ENCODE peak calls at places on chromosomes 11 and 22, in nine cellular contexts. C is NCI-H2081 treated with DMSO at 0.1 percent for 48 hours; Z is stimulated activated CD4-positive, alpha-beta T cell treated with anti-CD3 and anti-CD28 coated beads, Interleukin-1b, Interleukin-23, amount 100 ng/mL, for 1 hour; V is NCI-H2029 treated with DMSO at 0.1 percent for 48 hours; B is NCI-H1417; R is astrocyte of the spinal cord; K is pancreas; U is activated T-helper 1 cell treated with anti-CD3 and anti-CD28 coated beads, Interleukin-12 subunit alpha, Interleukin-12 subunit beta, Interleukin-2, Interleukin-4 antibody, amounts not matched to agents 30 ng/mL and 10 ng/mL and 1 ng/mL, durations not matched to agents 14 hours and 24 hours and 36 hours; S is Kasumi-1. J is an unnamed sample.

GRCh38 chr11:8105133-8105532 is 24.1 kb downstream of the TUB start:
- DNase-seq in C (no peak), Z (no peak), V (no peak), B (no peak), R (no peak), K (no peak), U (no peak), S (no peak), J (no peak)

GRCh38 chr22:49400136-49400865 is 427.4 kb downstream of the BRD1 start:
- DNase-seq in C (no peak), Z (no peak), V (no peak), B (no peak), R (no peak), K (no peak), U (no peak), S (no peak), J (no peak)

GRCh38 chr11:30128269-30128932 is 102.4 kb upstream of the FSHB start:
- DNase-seq in C (no peak), Z (no peak), V (no peak), B (peak), R (peak), K (no peak), U (no peak), S (peak), J (no peak)

GRCh38 chr11:111086058-111086457 is 159.5 kb upstream of the POU2AF2 start:
- DNase-seq in C (peak), Z (no peak), V (no peak), B (peak), R (no peak), K (no peak), U (no peak), S (no peak), J (peak)

GRCh38 chr11:82003671-82004148 is 730.0 kb downstream of the FAM181B start:
- DNase-seq in C (no peak), Z (no peak), V (no peak), B (no peak), R (peak), K (no peak), U (no peak), S (no peak), J (no peak)

GRCh38 chr11:18720811-18721575 is 5.0 kb downstream of the IGSF22 start:
- DNase-seq in C (no peak), Z (peak), V (peak), B (no peak), R (peak), K (peak), U (peak), S (no peak), J (no peak)

GRCh38 chr11:122628691-122629555 is 26.6 kb upstream of the UBASH3B start:
- DNase-seq in C (peak), Z (peak), V (peak), B (peak), R (peak), K (peak), U (peak), S (peak), J (no peak)

GRCh38 chr11:19869946-19870589 is 157.4 kb downstream of the NAV2 start:
- DNase-seq in C (no peak), Z (no peak), V (no peak), B (no peak), R (no peak), K (no peak), U (no peak), S (no peak), J (no peak)

GRCh38 chr11:70948855-70949551 is 303.4 kb downstream of the SHANK2 start:
- DNase-seq in C (peak), Z (no peak), V (peak), B (peak), R (no peak), K (peak), U (no peak), S (no peak), J (peak)

GRCh38 chr11:17633279-17633986 is 85.9 kb upstream of the MYOD1 start:
- DNase-seq in C (no peak), Z (no peak), V (no peak), B (no peak), R (no peak), K (no peak), U (no peak), S (no peak), J (no peak)

GRCh38 chr11:34502949-34503348 is 10.6 kb downstream of the ELF5 start:
- DNase-seq in C (no peak), Z (no peak), V (no peak), B (no peak), R (peak), K (no peak), U (no peak), S (no peak), J (no peak)

GRCh38 chr11:122334546-122335375 is 218.7 kb upstream of the BLID start:
- DNase-seq in C (no peak), Z (no peak), V (no peak), B (no peak), R (no peak), K (no peak), U (no peak), S (no peak), J (no peak)

GRCh38 chr22:28893810-28894209 is 10.4 kb downstream of the ZNRF3 start:
- DNase-seq in C (no peak), Z (no peak), V (no peak), B (no peak), R (no peak), K (no peak), U (no peak), S (no peak), J (no peak)

GRCh38 chr22:30627480-30627879 is 8.1 kb upstream of the SLC35E4 start:
- DNase-seq in C (no peak), Z (no peak), V (no peak), B (no peak), R (no peak), K (no peak), U (no peak), S (no peak), J (no peak)

GRCh38 chr11:8533332-8533731 is 60.7 kb downstream of the STK33 start:
- DNase-seq in C (no peak), Z (no peak), V (no peak), B (no peak), R (no peak), K (no peak), U (no peak), S (no peak), J (no peak)

GRCh38 chr11:5367461-5368074 is 16.0 kb upstream of the OR51M1 start:
- DNase-seq in C (no peak), Z (no peak), V (no peak), B (no peak), R (peak), K (no peak), U (no peak), S (no peak), J (no peak)

J was measured in NCI-H187 treated with DMSO at 0.1 percent for 48 hours.